ENCODE peak calls at places on chromosome 17, in five cellular contexts. Y, E, K, C and V are unnamed samples.

GRCh38 chr17:49969134-49969759 is at the start of gene DLX4:
- DNase-seq in C (no peak), Y (no peak), E (no peak), K (no peak), V (no peak)

GRCh38 chr17:77772899-77773358 is 185.6 kb upstream of the TNRC6C start:
- DNase-seq in K (no peak), E (no peak), C (no peak), Y (no peak), V (no peak)

GRCh38 chr17:49437696-49438438 is 23.2 kb upstream of the PHB1 start:
- DNase-seq in K (no peak), Y (no peak), C (no peak), E (no peak), V (no peak)

GRCh38 chr17:63295839-63296590 is 150.1 kb downstream of the CYB561 start:
- DNase-seq in K (no peak), E (no peak), C (no peak), Y (no peak), V (no peak)

GRCh38 chr17:622356-622755 is 92.3 kb downstream of the VPS53 start:
- DNase-seq in K (peak), E (no peak), C (peak), Y (no peak), V (peak)

GRCh38 chr17:14014647-14015046 is 54.7 kb upstream of the COX10 start:
- DNase-seq in E (no peak), C (no peak), Y (no peak), K (peak), V (peak)

GRCh38 chr17:44272321-44272951 is 4.5 kb upstream of the SLC4A1 start:
- DNase-seq in C (no peak), K (no peak), Y (no peak), E (no peak), V (no peak)

GRCh38 chr17:78391843-78392242 is 13.4 kb downstream of the PGS1 start:
- DNase-seq in E (no peak), C (peak), K (peak), Y (no peak), V (peak)

GRCh38 chr17:39745335-39746144 is 7.8 kb downstream of the GRB7 start:
- DNase-seq in Y (no peak), E (no peak), C (no peak), K (no peak), V (no peak)

GRCh38 chr17:34852141-34852540 is 109.1 kb downstream of the CCT6B start:
- DNase-seq in C (no peak), E (no peak), K (no peak), Y (no peak), V (no peak)

GRCh38 chr17:1147664-1148063 is 32.1 kb downstream of the ABR start:
- DNase-seq in E (no peak), Y (no peak), C (peak), K (peak), V (peak)

GRCh38 chr17:17034496-17035066 is 7.7 kb upstream of the MPRIP start:
- DNase-seq in C (no peak), Y (no peak), E (no peak), K (no peak), V (no peak)

GRCh38 chr17:31446195-31446967 is 54.9 kb downstream of the RAB11FIP4 start:
- DNase-seq in C (no peak), E (no peak), Y (no peak), K (no peak), V (peak)
- TF ChIP-seq CTCF in C (no peak), E (peak), Y (no peak), K (peak), V (no peak)

GRCh38 chr17:41737680-41738023 is 3.2 kb upstream of the HAP1 start:
- DNase-seq in K (no peak), E (no peak), C (no peak), Y (no peak), V (no peak)
- H3K4me3 ChIP-seq in K (no peak), E (no peak), C (no peak), Y (no peak), V (no peak)

DNA sequence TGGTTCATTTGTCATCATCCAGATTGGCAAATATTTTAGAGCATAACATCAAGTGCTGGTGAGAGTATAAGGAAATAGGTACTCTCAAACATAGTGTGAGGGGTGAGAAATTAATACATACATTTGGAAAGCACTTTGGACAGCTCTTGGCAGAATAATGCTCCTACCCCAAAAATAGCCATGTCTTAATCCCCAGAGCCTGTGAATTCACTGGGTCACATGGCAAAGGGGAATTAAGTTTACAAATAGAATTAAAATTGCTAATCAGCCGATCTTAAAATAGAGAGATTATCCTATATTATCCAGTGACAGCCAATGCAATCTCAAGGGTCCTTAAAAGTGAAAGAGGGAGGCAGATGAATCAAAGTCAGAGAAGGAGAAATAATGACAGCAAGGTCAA is 38.8 kb upstream of the ANKFN1 start:
- DNase-seq in E (no peak), Y (no peak), C (no peak), K (no peak), V (no peak)
- TF ChIP-seq CTCF in E (no peak), Y (no peak), C (no peak), K (no peak), V (no peak)

GRCh38 chr17:27207073-27207511 is 86.8 kb upstream of the WSB1 start:
- DNase-seq in E (peak), Y (no peak), K (peak), C (peak), V (peak)
- H3K4me3 ChIP-seq in E (no peak), Y (no peak), K (no peak), C (no peak), V (no peak)

DNA sequence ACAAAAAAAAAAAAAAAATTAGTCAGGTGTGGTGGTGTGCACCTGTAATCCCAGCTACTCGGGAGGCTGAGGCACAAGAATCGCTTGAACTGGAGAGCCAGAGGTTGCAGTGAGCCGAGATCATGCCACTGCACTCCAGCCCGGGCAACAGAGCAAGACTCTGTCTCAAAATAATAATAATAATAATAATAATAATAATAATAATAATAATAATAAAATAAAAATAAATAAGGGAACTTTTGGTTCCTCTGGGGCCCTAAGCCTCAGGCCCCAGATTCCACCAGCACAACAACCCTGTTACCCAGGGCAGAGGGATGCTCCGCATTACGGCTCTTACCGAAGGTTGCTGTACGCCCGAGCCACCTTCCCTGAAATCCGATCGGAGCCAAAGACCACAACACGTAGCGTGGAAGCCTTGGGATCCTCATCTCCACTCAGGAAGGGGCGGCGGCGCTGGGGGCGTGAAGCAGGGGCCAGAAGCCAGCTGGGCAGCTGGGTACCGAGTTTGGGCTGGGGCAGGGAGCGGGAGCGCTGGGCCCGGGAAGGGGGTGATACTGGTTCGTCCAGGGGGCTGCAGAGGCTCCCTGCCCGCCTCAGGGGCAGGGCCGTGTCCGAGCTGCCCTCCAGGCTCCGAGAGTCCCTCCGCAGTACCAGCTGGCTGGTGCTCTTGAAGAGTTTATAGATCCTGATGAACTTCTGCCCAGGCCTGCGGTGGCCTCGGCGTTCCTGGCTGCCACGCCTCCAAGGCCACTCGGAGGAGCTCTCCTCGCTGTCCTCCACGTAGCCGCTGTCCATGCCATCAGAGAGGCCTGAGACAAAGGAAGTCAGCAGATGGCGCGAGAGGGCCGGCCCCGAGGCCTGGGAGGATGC is 20.6 kb upstream of the PIK3R6 start:
- DNase-seq in K (peak), E (no peak), C (no peak), Y (peak), V (peak)
- TF ChIP-seq CTCF in K (peak), E (peak), C (no peak), Y (no peak), V (peak)